ENCODE peak calls at places on chromosomes 16 and 17, in eight cellular contexts. One of them, this sample, is unnamed.

GRCh38 chr17:38653679-38654078 is 21.1 kb downstream of the EPOP start:
- DNase-seq in thoracic aorta: no peak
- DNase-seq in PC-9: no peak
- DNase-seq in heart right ventricle: no peak
- DNase-seq in brain microvascular endothelial cell: no peak
- DNase-seq in left ventricle myocardium inferior: no peak
- DNase-seq in pancreas: no peak
- DNase-seq in breast epithelium: no peak
- DNase-seq in this sample: no peak

GRCh38 chr17:31739300-31739699 is 119.7 kb downstream of the COPRS start:
- DNase-seq in heart right ventricle: no peak
- DNase-seq in breast epithelium: no peak
- DNase-seq in left ventricle myocardium inferior: no peak
- DNase-seq in PC-9: no peak
- DNase-seq in brain microvascular endothelial cell: peak; percentile 29
- DNase-seq in thoracic aorta: no peak
- DNase-seq in pancreas: no peak
- DNase-seq in this sample: no peak

GRCh38 chr17:76438906-76439305 is 14.0 kb downstream of the UBE2O start:
- DNase-seq in thoracic aorta: no peak
- DNase-seq in pancreas: no peak
- DNase-seq in brain microvascular endothelial cell: no peak
- DNase-seq in heart right ventricle: no peak
- DNase-seq in PC-9: no peak
- DNase-seq in breast epithelium: no peak
- DNase-seq in left ventricle myocardium inferior: no peak
- DNase-seq in this sample: no peak

GRCh38 chr16:23145608-23146007 is 3.6 kb downstream of the USP31 start:
- DNase-seq in pancreas: no peak
- DNase-seq in breast epithelium: no peak
- DNase-seq in brain microvascular endothelial cell: peak; percentile 33
- DNase-seq in thoracic aorta: no peak
- DNase-seq in heart right ventricle: no peak
- DNase-seq in PC-9: no peak
- DNase-seq in left ventricle myocardium inferior: no peak
- DNase-seq in this sample: peak; percentile 47

GRCh38 chr16:31167315-31167714 is 12.6 kb upstream of the FUS start:
- DNase-seq in heart right ventricle: no peak
- DNase-seq in brain microvascular endothelial cell: no peak
- DNase-seq in PC-9: no peak
- DNase-seq in breast epithelium: no peak
- DNase-seq in left ventricle myocardium inferior: no peak
- DNase-seq in pancreas: no peak
- DNase-seq in thoracic aorta: no peak
- DNase-seq in this sample: no peak

GRCh38 chr16:11630230-11631056 is 37.8 kb upstream of the SNN start:
- DNase-seq in left ventricle myocardium inferior: no peak
- DNase-seq in pancreas: no peak
- DNase-seq in thoracic aorta: no peak
- DNase-seq in heart right ventricle: no peak
- DNase-seq in PC-9: peak; percentile 61
- DNase-seq in breast epithelium: no peak
- DNase-seq in brain microvascular endothelial cell: no peak
- DNase-seq in this sample: no peak

GRCh38 chr16:12168054-12169018 is 191.8 kb downstream of the SNX29 start:
- DNase-seq in breast epithelium: no peak
- DNase-seq in pancreas: no peak
- DNase-seq in brain microvascular endothelial cell: no peak
- DNase-seq in heart right ventricle: no peak
- DNase-seq in left ventricle myocardium inferior: no peak
- DNase-seq in PC-9: no peak
- DNase-seq in thoracic aorta: no peak
- DNase-seq in this sample: no peak

GRCh38 chr17:42023524-42024349 is 3.8 kb downstream of the NKIRAS2 start:
- DNase-seq in brain microvascular endothelial cell: no peak
- DNase-seq in breast epithelium: no peak
- DNase-seq in pancreas: no peak
- DNase-seq in left ventricle myocardium inferior: peak; percentile 35
- DNase-seq in heart right ventricle: peak; percentile 38
- DNase-seq in PC-9: peak; percentile 77
- DNase-seq in thoracic aorta: no peak
- DNase-seq in this sample: peak; percentile 54

GRCh38 chr16:72502654-72503005 is 330.7 kb upstream of the PMFBP1 start:
- DNase-seq in PC-9: no peak
- DNase-seq in heart right ventricle: no peak
- DNase-seq in left ventricle myocardium inferior: no peak
- DNase-seq in breast epithelium: no peak
- DNase-seq in pancreas: no peak
- DNase-seq in thoracic aorta: no peak
- DNase-seq in brain microvascular endothelial cell: no peak
- DNase-seq in this sample: no peak

GRCh38 chr16:72202014-72202413 is 30.1 kb upstream of the PMFBP1 start:
- DNase-seq in breast epithelium: no peak
- DNase-seq in heart right ventricle: no peak
- DNase-seq in PC-9: no peak
- DNase-seq in pancreas: no peak
- DNase-seq in brain microvascular endothelial cell: no peak
- DNase-seq in left ventricle myocardium inferior: no peak
- DNase-seq in thoracic aorta: no peak
- DNase-seq in this sample: no peak

GRCh38 chr17:73365934-73366623 is 54.3 kb upstream of the CDC42EP4 start:
- DNase-seq in heart right ventricle: peak; percentile 66
- DNase-seq in PC-9: no peak
- DNase-seq in pancreas: no peak
- DNase-seq in brain microvascular endothelial cell: no peak
- DNase-seq in breast epithelium: no peak
- DNase-seq in left ventricle myocardium inferior: peak; percentile 72
- DNase-seq in thoracic aorta: no peak
- DNase-seq in this sample: no peak

GRCh38 chr17:39235555-39236221 is 9.9 kb upstream of the STAC2 start:
- DNase-seq in brain microvascular endothelial cell: peak; percentile 34
- DNase-seq in pancreas: no peak
- DNase-seq in thoracic aorta: no peak
- DNase-seq in PC-9: no peak
- DNase-seq in breast epithelium: no peak
- DNase-seq in heart right ventricle: no peak
- DNase-seq in left ventricle myocardium inferior: no peak
- DNase-seq in this sample: peak; percentile 51

GRCh38 chr17:5630434-5630833 is 46.1 kb upstream of the NLRP1 start:
- DNase-seq in brain microvascular endothelial cell: no peak
- DNase-seq in left ventricle myocardium inferior: no peak
- DNase-seq in thoracic aorta: no peak
- DNase-seq in breast epithelium: no peak
- DNase-seq in PC-9: no peak
- DNase-seq in pancreas: no peak
- DNase-seq in heart right ventricle: no peak
- DNase-seq in this sample: peak; percentile 15

GRCh38 chr17:67365762-67366192 is 600 bp downstream of the PSMD12 start:
- DNase-seq in heart right ventricle: no peak
- DNase-seq in pancreas: no peak
- DNase-seq in PC-9: peak; percentile 9
- DNase-seq in left ventricle myocardium inferior: no peak
- DNase-seq in brain microvascular endothelial cell: peak; percentile 63
- DNase-seq in thoracic aorta: no peak
- DNase-seq in breast epithelium: no peak
- DNase-seq in this sample: peak; percentile 42

GRCh38 chr17:34275881-34276280 is 5.9 kb downstream of the CCL7 start:
- DNase-seq in heart right ventricle: no peak
- DNase-seq in PC-9: no peak
- DNase-seq in breast epithelium: no peak
- DNase-seq in left ventricle myocardium inferior: no peak
- DNase-seq in brain microvascular endothelial cell: peak; percentile 50
- DNase-seq in thoracic aorta: no peak
- DNase-seq in pancreas: no peak
- DNase-seq in this sample: no peak

GRCh38 chr16:4836727-4837126 is 10.4 kb downstream of the GLYR1 start:
- DNase-seq in breast epithelium: no peak
- DNase-seq in PC-9: no peak
- DNase-seq in pancreas: no peak
- DNase-seq in left ventricle myocardium inferior: no peak
- DNase-seq in heart right ventricle: no peak
- DNase-seq in brain microvascular endothelial cell: no peak
- DNase-seq in thoracic aorta: no peak
- DNase-seq in this sample: no peak

GRCh38 chr17:49986396-49987289 is 8.4 kb downstream of the DLX3 start:
- DNase-seq in heart right ventricle: no peak
- DNase-seq in brain microvascular endothelial cell: no peak
- DNase-seq in pancreas: no peak
- DNase-seq in breast epithelium: peak; percentile 31
- DNase-seq in PC-9: no peak
- DNase-seq in left ventricle myocardium inferior: no peak
- DNase-seq in thoracic aorta: no peak
- DNase-seq in this sample: no peak

GRCh38 chr17:73639322-73639721 is 4.9 kb downstream of the SDK2 start:
- DNase-seq in pancreas: no peak
- DNase-seq in left ventricle myocardium inferior: no peak
- DNase-seq in breast epithelium: no peak
- DNase-seq in heart right ventricle: no peak
- DNase-seq in brain microvascular endothelial cell: no peak
- DNase-seq in thoracic aorta: peak; percentile 23
- DNase-seq in PC-9: no peak
- DNase-seq in this sample: peak; percentile 34

GRCh38 chr16:58121132-58121531 is 8.0 kb downstream of the CFAP20 start:
- DNase-seq in breast epithelium: no peak
- DNase-seq in pancreas: no peak
- DNase-seq in PC-9: no peak
- DNase-seq in brain microvascular endothelial cell: no peak
- DNase-seq in left ventricle myocardium inferior: no peak
- DNase-seq in thoracic aorta: no peak
- DNase-seq in heart right ventricle: no peak
- DNase-seq in this sample: no peak

GRCh38 chr17:29802256-29802655 is 127.8 kb downstream of the SSH2 start:
- DNase-seq in heart right ventricle: no peak
- DNase-seq in thoracic aorta: no peak
- DNase-seq in pancreas: no peak
- DNase-seq in left ventricle myocardium inferior: no peak
- DNase-seq in breast epithelium: no peak
- DNase-seq in PC-9: no peak
- DNase-seq in brain microvascular endothelial cell: no peak
- DNase-seq in this sample: no peak

GRCh38 chr17:33469911-33470310 is 176.8 kb upstream of the ASIC2 start:
- DNase-seq in thoracic aorta: no peak
- DNase-seq in breast epithelium: no peak
- DNase-seq in heart right ventricle: no peak
- DNase-seq in left ventricle myocardium inferior: no peak
- DNase-seq in pancreas: no peak
- DNase-seq in PC-9: no peak
- DNase-seq in brain microvascular endothelial cell: peak; percentile 71
- DNase-seq in this sample: peak; percentile 81

GRCh38 chr17:19341211-19341631 is 21.3 kb downstream of the B9D1 start:
- DNase-seq in breast epithelium: peak; percentile 28
- DNase-seq in left ventricle myocardium inferior: no peak
- DNase-seq in PC-9: no peak
- DNase-seq in heart right ventricle: no peak
- DNase-seq in pancreas: no peak
- DNase-seq in brain microvascular endothelial cell: no peak
- DNase-seq in thoracic aorta: no peak
- DNase-seq in this sample: no peak

GRCh38 chr16:85686912-85687591 is 1.7 kb downstream of the GINS2 start:
- DNase-seq in breast epithelium: no peak
- DNase-seq in PC-9: no peak
- DNase-seq in thoracic aorta: no peak
- DNase-seq in heart right ventricle: no peak
- DNase-seq in left ventricle myocardium inferior: no peak
- DNase-seq in pancreas: no peak
- DNase-seq in brain microvascular endothelial cell: no peak
- DNase-seq in this sample: no peak

GRCh38 chr17:80171681-80172080 is 1.9 kb downstream of the CARD14 start:
- DNase-seq in thoracic aorta: no peak
- DNase-seq in breast epithelium: no peak
- DNase-seq in heart right ventricle: no peak
- DNase-seq in PC-9: no peak
- DNase-seq in brain microvascular endothelial cell: no peak
- DNase-seq in pancreas: no peak
- DNase-seq in left ventricle myocardium inferior: no peak
- DNase-seq in this sample: no peak
- H3K4me3 ChIP-seq in thoracic aorta: no peak overlapping the region
- H3K4me3 ChIP-seq in breast epithelium: no peak overlapping the region
- H3K4me3 ChIP-seq in heart right ventricle: no peak overlapping the region
- H3K4me3 ChIP-seq in PC-9: no peak overlapping the region
- H3K4me3 ChIP-seq in brain microvascular endothelial cell: no peak overlapping the region
- H3K4me3 ChIP-seq in pancreas: no peak overlapping the region
- H3K4me3 ChIP-seq in left ventricle myocardium inferior: no peak overlapping the region
- H3K4me3 ChIP-seq in this sample: no peak overlapping the region

GRCh38 chr17:21377821-21378396 is 1.8 kb downstream of the KCNJ12 start:
- DNase-seq in breast epithelium: no peak
- DNase-seq in pancreas: no peak
- DNase-seq in brain microvascular endothelial cell: no peak
- DNase-seq in thoracic aorta: no peak
- DNase-seq in left ventricle myocardium inferior: no peak
- DNase-seq in PC-9: no peak
- DNase-seq in heart right ventricle: no peak
- DNase-seq in this sample: no peak
- H3K4me3 ChIP-seq in breast epithelium: peak overlapping the region; percentile 49
- H3K4me3 ChIP-seq in pancreas: peak overlapping the region; percentile 23
- H3K4me3 ChIP-seq in brain microvascular endothelial cell: peak overlapping the region; percentile 40
- H3K4me3 ChIP-seq in thoracic aorta: peak overlapping the region; percentile 78
- H3K4me3 ChIP-seq in left ventricle myocardium inferior: peak overlapping the region; percentile 77
- H3K4me3 ChIP-seq in PC-9: no peak overlapping the region
- H3K4me3 ChIP-seq in heart right ventricle: peak overlapping the region; percentile 54
- H3K4me3 ChIP-seq in this sample: peak overlapping the region; percentile 2

GRCh38 chr17:58630883-58631522 is 60.8 kb downstream of the TEX14 start:
- DNase-seq in brain microvascular endothelial cell: peak; percentile 73
- DNase-seq in heart right ventricle: no peak
- DNase-seq in breast epithelium: no peak
- DNase-seq in PC-9: peak; percentile 16
- DNase-seq in pancreas: peak; percentile 23
- DNase-seq in left ventricle myocardium inferior: no peak
- DNase-seq in thoracic aorta: no peak
- DNase-seq in this sample: peak; percentile 87
- H3K4me3 ChIP-seq in brain microvascular endothelial cell: no peak overlapping the region
- H3K4me3 ChIP-seq in heart right ventricle: peak overlapping the region; percentile 43
- H3K4me3 ChIP-seq in breast epithelium: peak overlapping the region; percentile 38
- H3K4me3 ChIP-seq in PC-9: no peak overlapping the region
- H3K4me3 ChIP-seq in pancreas: peak overlapping the region; percentile 35
- H3K4me3 ChIP-seq in left ventricle myocardium inferior: peak overlapping the region; percentile 57
- H3K4me3 ChIP-seq in thoracic aorta: peak overlapping the region; percentile 62
- H3K4me3 ChIP-seq in this sample: no peak overlapping the region

DNA sequence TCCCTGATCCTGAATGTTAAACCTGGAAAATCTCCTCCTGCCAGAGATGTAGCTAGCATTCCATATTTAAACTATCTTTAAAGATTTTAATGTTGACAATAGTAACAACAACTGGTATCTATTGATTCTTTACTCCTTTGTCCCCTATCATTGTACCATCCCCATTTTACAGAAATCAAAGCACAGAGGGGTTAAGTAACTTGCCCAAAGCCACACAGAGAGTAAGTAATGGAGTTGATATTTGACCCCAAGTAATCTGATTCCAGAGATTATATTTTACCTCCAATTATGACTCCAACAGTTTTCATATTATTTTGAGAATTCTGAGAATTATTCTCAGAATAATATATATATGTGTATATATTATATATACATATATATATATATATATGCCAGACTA is 37.7 kb upstream of the RGS9 start:
- DNase-seq in pancreas: no peak
- DNase-seq in PC-9: no peak
- DNase-seq in left ventricle myocardium inferior: no peak
- DNase-seq in brain microvascular endothelial cell: no peak
- DNase-seq in heart right ventricle: no peak
- DNase-seq in breast epithelium: no peak
- DNase-seq in thoracic aorta: no peak
- DNase-seq in this sample: no peak
- H3K4me3 ChIP-seq in pancreas: no peak overlapping the region
- H3K4me3 ChIP-seq in PC-9: no peak overlapping the region
- H3K4me3 ChIP-seq in left ventricle myocardium inferior: no peak overlapping the region
- H3K4me3 ChIP-seq in brain microvascular endothelial cell: no peak overlapping the region
- H3K4me3 ChIP-seq in heart right ventricle: no peak overlapping the region
- H3K4me3 ChIP-seq in breast epithelium: no peak overlapping the region
- H3K4me3 ChIP-seq in thoracic aorta: no peak overlapping the region
- H3K4me3 ChIP-seq in this sample: no peak overlapping the region

This sample was measured in trophoblast cell.